ENCODE peak calls at places on chromosomes 5 and 9, in seven cellular contexts. W, G, I, V, Z, F and Q are unnamed samples.

GRCh38 chr5:33231935-33232334 is 208.8 kb upstream of the TARS1 start:
- DNase-seq in W (no peak), G (no peak), I (no peak), V (no peak), Z (no peak), F (no peak), Q (no peak)

GRCh38 chr5:140165101-140165920 is 9.7 kb upstream of the CYSTM1 start:
- DNase-seq in W (no peak), G (peak), I (no peak), V (no peak), Z (no peak), F (no peak), Q (peak)

GRCh38 chr9:124436320-124436719 is 13.9 kb upstream of the ADGRD2 start:
- DNase-seq in W (no peak), G (no peak), I (no peak), V (no peak), Z (no peak), F (peak), Q (no peak)

GRCh38 chr9:4308482-4308881 is 8.6 kb upstream of the GLIS3 start:
- DNase-seq in W (no peak), G (no peak), I (no peak), V (no peak), Z (no peak), F (no peak), Q (no peak)

GRCh38 chr5:161400583-161400982 is 145.9 kb downstream of the GABRB2 start:
- DNase-seq in W (no peak), G (no peak), I (no peak), V (no peak), Z (no peak), F (no peak), Q (no peak)

GRCh38 chr9:75265525-75265972 is 177.2 kb downstream of the OSTF1 start:
- DNase-seq in W (peak), G (peak), I (peak), V (peak), Z (peak), F (no peak), Q (peak)

GRCh38 chr5:152650413-152650812 is 245.3 kb upstream of the NMUR2 start:
- DNase-seq in W (no peak), G (no peak), I (no peak), V (no peak), Z (no peak), F (no peak), Q (no peak)

GRCh38 chr5:75055727-75056144 is 3.4 kb upstream of the GCNT4 start:
- DNase-seq in W (no peak), G (no peak), I (peak), V (no peak), Z (peak), F (no peak), Q (no peak)

GRCh38 chr9:117160254-117160653 is 254.6 kb downstream of the ASTN2 start:
- DNase-seq in W (no peak), G (no peak), I (no peak), V (no peak), Z (no peak), F (no peak), Q (no peak)

DNA sequence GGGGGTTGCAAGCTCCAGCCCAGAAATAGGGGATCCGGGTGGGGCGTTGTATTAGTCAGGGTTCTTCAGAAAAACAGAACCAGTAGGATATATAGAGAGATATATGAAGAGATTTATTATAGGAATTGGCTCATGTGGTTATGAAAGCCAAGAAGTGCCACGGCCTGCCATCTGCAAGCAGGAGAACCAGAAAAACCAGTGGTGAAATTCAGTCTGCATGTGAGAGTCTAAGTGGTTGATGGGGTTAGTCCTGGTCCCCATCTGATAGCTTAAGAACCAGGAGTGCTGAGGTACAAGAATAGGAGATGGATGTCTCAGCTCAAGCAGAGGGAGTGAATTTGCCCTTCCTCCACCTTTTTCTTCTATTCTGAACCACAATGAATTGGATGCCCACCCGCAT is 123.4 kb upstream of the APC start:
- DNase-seq in W (no peak), G (no peak), I (no peak), V (no peak), Z (no peak), F (no peak), Q (no peak)
- H2AFZ ChIP-seq in W (no peak), G (no peak), I (no peak), V (no peak), Z (no peak), F (no peak), Q (no peak)

DNA sequence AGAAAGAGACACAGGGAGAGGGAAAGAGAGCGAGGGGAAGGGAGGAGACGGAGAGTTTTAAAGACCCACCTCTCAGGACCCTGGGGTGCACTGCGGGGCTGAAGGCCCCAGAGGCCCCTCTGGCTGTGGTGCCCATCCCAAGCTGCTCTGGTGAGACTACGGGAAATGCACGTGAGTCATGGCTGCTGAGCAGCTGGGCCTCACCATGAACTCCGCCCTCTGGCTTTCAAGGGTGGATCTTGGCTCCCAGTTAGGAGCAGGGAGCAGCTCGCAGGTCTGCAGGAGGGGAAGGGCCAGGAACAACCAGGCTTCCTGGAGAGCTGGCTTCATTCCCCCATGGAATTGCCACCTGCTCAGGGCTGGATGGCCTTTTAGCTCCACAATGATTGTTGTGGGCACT is 7.8 kb downstream of the SLC6A3 start:
- DNase-seq in W (peak), G (peak), I (peak), V (peak), Z (peak), F (no peak), Q (peak)
- TF ChIP-seq MAX in W (no peak), G (no peak), I (peak), V (no peak), Z (peak), F (no peak), Q (no peak)

GRCh38 chr5:132002701-132003100 is 8.8 kb downstream of the ACSL6 start:
- DNase-seq in W (no peak), G (no peak), I (no peak), V (no peak), Z (no peak), F (no peak), Q (no peak)
- H2AFZ ChIP-seq in W (no peak), G (no peak), I (no peak), V (no peak), Z (no peak), F (no peak), Q (no peak)

GRCh38 chr5:145350501-145350900 is 484.6 kb downstream of the PRELID2 start:
- DNase-seq in W (no peak), G (no peak), I (no peak), V (no peak), Z (no peak), F (no peak), Q (peak)
- TF ChIP-seq MAX in W (no peak), G (no peak), I (no peak), V (no peak), Z (no peak), F (no peak), Q (no peak)

DNA sequence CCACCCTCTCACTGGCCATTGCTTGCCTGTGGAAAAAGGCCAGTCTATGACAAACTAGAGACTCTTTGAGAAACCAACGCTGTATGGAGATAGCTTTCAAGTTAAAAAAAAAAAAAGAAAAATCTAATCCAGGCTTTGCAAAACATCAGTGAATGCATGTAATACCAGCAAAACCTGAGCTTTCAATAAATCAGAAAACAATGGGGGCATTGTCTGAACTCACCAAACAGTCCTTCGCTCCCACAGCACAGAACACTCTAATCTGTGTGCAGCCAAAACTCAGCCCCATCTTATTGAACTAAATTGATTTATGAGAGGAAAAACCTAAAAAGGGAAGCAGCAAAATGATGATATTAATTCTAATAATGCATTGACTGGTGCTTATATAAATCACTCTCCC is 547.1 kb downstream of the CCDC171 start:
- DNase-seq in W (no peak), G (no peak), I (no peak), V (no peak), Z (no peak), F (no peak), Q (no peak)
- H2AFZ ChIP-seq in W (no peak), G (no peak), I (no peak), V (no peak), Z (no peak), F (no peak), Q (no peak)

GRCh38 chr5:79318935-79319614 is 83.1 kb downstream of the JMY start:
- DNase-seq in W (no peak), G (peak), I (no peak), V (peak), Z (no peak), F (no peak), Q (peak)
- TF ChIP-seq MAX in W (no peak), G (no peak), I (no peak), V (no peak), Z (no peak), F (no peak), Q (no peak)

DNA sequence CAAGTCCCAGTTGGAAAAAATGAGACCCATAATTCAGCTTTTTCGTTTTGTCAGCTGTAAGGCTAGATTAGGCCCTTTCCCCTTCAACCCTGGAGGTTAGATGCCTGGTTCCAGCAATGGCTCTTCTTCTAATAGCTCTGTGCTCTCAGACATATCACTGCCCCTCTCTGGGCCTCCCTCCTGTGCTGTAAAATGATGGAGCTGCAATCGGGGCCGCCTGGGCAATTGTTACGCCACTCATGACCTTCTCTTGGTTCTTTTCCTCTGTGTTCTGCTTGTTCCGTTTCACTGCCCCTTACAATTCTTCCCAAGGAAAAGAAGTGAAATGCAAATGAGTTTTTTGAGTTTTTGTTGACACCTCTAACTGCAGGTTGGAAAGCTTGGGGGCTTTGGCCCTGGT is 111.0 kb downstream of the FOXD1 start:
- DNase-seq in W (no peak), G (no peak), I (no peak), V (no peak), Z (no peak), F (no peak), Q (no peak)
- H2AFZ ChIP-seq in W (no peak), G (no peak), I (no peak), V (no peak), Z (no peak), F (no peak), Q (no peak)

GRCh38 chr9:134663753-134664415 is 22.3 kb downstream of the COL5A1 start:
- DNase-seq in W (no peak), G (no peak), I (no peak), V (no peak), Z (no peak), F (no peak), Q (no peak)

GRCh38 chr9:134664446-134664845 is 22.8 kb downstream of the COL5A1 start:
- DNase-seq in W (no peak), G (no peak), I (no peak), V (no peak), Z (no peak), F (no peak), Q (no peak)

GRCh38 chr9:134666208-134666607 is 24.6 kb downstream of the COL5A1 start:
- DNase-seq in W (no peak), G (no peak), I (no peak), V (no peak), Z (no peak), F (no peak), Q (no peak)

GRCh38 chr9:134669556-134669955 is 28.0 kb downstream of the COL5A1 start:
- DNase-seq in W (no peak), G (no peak), I (no peak), V (no peak), Z (no peak), F (no peak), Q (no peak)

GRCh38 chr9:134666801-134667200 is 25.2 kb downstream of the COL5A1 start:
- DNase-seq in W (no peak), G (no peak), I (no peak), V (no peak), Z (no peak), F (no peak), Q (no peak)
- TF ChIP-seq MAX in W (no peak), G (no peak), I (no peak), V (no peak), Z (no peak), F (no peak), Q (no peak)

GRCh38 chr9:130445268-130445983 is 665 bp downstream of the ASS1 start:
- DNase-seq in W (no peak), G (no peak), I (no peak), V (no peak), Z (peak), F (no peak), Q (no peak)

GRCh38 chr9:130448035-130448624 is 3.4 kb downstream of the ASS1 start:
- DNase-seq in W (no peak), G (peak), I (no peak), V (no peak), Z (no peak), F (no peak), Q (no peak)

GRCh38 chr9:130448771-130449170 is 4.0 kb downstream of the ASS1 start:
- DNase-seq in W (no peak), G (no peak), I (no peak), V (no peak), Z (no peak), F (no peak), Q (no peak)

GRCh38 chr9:130446111-130446861 is 1.5 kb downstream of the ASS1 start:
- DNase-seq in W (peak), G (peak), I (no peak), V (no peak), Z (peak), F (no peak), Q (no peak)

GRCh38 chr9:130447193-130447816 is 2.5 kb downstream of the ASS1 start:
- DNase-seq in W (no peak), G (no peak), I (no peak), V (no peak), Z (no peak), F (no peak), Q (no peak)
- H2AFZ ChIP-seq in W (no peak), G (no peak), I (no peak), V (no peak), Z (no peak), F (no peak), Q (no peak)

DNA sequence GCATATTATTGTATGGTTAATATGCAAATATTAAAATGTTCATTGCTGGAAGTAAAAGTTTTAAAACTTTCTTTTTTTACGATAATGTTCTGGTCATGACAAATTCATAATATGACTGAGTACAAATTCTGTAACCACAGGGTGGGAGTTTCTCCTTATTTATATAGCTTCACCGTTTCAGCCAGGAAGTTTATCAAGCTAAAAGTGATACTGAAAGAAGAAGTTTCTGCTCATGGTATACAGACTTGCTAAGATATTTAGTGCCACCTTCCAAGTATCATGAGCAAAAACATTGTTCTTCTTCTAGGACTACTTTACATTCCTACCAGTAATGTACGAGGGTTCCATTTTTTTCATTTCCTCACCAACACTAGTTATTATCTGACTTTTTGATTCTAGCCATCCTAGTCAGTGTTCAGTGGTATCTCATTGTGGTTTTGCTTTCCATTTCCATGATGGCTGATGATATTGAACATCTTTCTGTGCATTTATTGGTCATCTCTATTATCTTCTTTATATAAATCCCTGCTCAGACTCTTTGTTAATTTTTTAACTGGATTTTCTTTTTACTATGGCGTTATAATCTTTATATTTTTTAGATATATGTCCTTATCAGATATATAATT is 94.2 kb upstream of the PRRC1 start:
- DNase-seq in W (no peak), G (no peak), I (no peak), V (no peak), Z (no peak), F (peak), Q (no peak)
- TF ChIP-seq MAX in W (no peak), G (no peak), I (no peak), V (no peak), Z (no peak), F (no peak), Q (no peak)